ENCODE peak calls at places on chromosomes 16 and 17, in four cellular contexts. J, Z, D and K are unnamed samples. For H3K36me3, the result is how much of the 10 kb centered on the place peaks cover.

GRCh38 chr17:15957608-15958307 is 12.8 kb downstream of the ADORA2B start:
- DNase-seq in J (no peak), Z (no peak), D (no peak), K (no peak)

GRCh38 chr16:4288148-4288921 is 15.5 kb upstream of the TFAP4 start:
- DNase-seq in J (peak), Z (peak), D (peak), K (peak)

GRCh38 chr17:71441098-71441497 is 679.7 kb upstream of the SOX9 start:
- DNase-seq in J (peak), Z (no peak), D (peak), K (no peak)

GRCh38 chr17:77772461-77772897 is 186.0 kb upstream of the TNRC6C start:
- DNase-seq in J (peak), Z (peak), D (peak), K (peak)

GRCh38 chr17:79029327-79030009 is 5.5 kb downstream of the C1QTNF1 start:
- DNase-seq in J (no peak), Z (no peak), D (no peak), K (no peak)

GRCh38 chr17:2025622-2026309 is 632 bp upstream of the RTN4RL1 start:
- DNase-seq in J (peak), Z (peak), D (peak), K (peak)

GRCh38 chr17:31691251-31691905 is 167.7 kb downstream of the COPRS start:
- DNase-seq in J (no peak), Z (no peak), D (no peak), K (no peak)

GRCh38 chr16:75065149-75065807 is 51.3 kb downstream of the LDHD start:
- DNase-seq in J (no peak), Z (peak), D (no peak), K (no peak)

GRCh38 chr17:50766222-50767023 is 895 bp downstream of the ANKRD40CL start:
- DNase-seq in J (no peak), Z (peak), D (no peak), K (no peak)

GRCh38 chr17:48047113-48047740 is 932 bp upstream of the NFE2L1 start:
- DNase-seq in J (peak), Z (peak), D (no peak), K (no peak)

GRCh38 chr16:67082891-67083290 is 26.9 kb upstream of the PHAF1 start:
- DNase-seq in J (no peak), Z (no peak), D (no peak), K (no peak)

GRCh38 chr16:58815188-58815888 is 81.2 kb upstream of the GOT2 start:
- DNase-seq in J (no peak), Z (no peak), D (no peak), K (no peak)

GRCh38 chr17:44438634-44439033 is 49.2 kb upstream of the ITGA2B start:
- DNase-seq in J (peak), Z (peak), D (no peak), K (no peak)

GRCh38 chr17:42240201-42240600 is 36.0 kb downstream of the STAT5B start:
- DNase-seq in J (no peak), Z (no peak), D (no peak), K (no peak)
- H3K27ac ChIP-seq in J (no peak), Z (no peak), D (no peak), K (no peak)

DNA sequence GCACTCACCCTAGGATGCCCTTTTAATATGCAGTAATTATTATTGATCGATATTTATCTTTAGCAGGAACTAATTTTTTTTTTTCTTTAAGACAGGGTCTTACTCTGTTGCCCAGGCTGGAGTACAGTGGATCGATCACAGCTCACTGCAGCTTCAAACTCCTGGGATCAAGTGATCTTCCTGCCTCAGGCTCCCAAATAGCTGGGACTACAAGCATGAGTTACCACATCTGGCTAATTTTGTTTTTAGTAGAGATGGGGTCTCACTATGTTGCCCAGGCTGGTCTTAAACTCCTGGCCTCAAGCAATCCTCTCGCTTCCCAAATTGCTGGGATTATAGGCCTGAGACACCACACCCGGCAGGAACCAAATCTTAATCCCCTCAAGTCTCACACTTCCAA is 29.3 kb downstream of the KIAA0753 start:
- DNase-seq in J (no peak), Z (no peak), D (no peak), K (no peak)
- H3K36me3 ChIP-seq in J (under half), Z (under half), D (under half), K (half or more)

DNA sequence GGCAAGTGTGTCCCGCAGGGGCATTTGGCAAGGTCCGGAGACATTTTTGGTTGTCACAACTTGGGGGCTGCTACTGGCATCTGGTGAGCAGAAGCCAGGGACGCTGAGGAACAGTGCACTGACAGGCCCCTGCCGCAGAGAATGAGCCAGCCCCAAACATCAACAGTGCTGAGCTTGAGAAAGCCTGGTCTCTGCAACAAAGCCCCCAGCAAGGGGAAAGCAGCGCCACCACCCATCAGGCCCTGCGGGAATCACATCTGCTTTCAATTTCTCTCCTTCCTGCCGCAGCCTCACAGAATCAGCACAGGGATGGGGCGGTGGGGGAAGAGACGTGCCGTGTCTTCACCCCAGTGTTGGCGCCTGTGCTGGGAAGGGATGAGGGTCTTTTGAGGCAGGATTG is 14.8 kb upstream of the PRPSAP1 start:
- DNase-seq in J (no peak), Z (no peak), D (no peak), K (no peak)
- H3K4me3 ChIP-seq in J (no peak), Z (no peak), D (no peak), K (no peak)

GRCh38 chr16:78244131-78244899 is 144.9 kb downstream of the WWOX start:
- DNase-seq in J (no peak), Z (peak), D (no peak), K (no peak)

GRCh38 chr16:78237856-78238255 is 138.4 kb downstream of the WWOX start:
- DNase-seq in J (no peak), Z (no peak), D (no peak), K (no peak)

GRCh38 chr16:78237346-78237745 is 137.9 kb downstream of the WWOX start:
- DNase-seq in J (no peak), Z (no peak), D (no peak), K (peak)

GRCh38 chr16:78242231-78242630 is 142.8 kb downstream of the WWOX start:
- DNase-seq in J (no peak), Z (no peak), D (no peak), K (no peak)

GRCh38 chr16:78240459-78241222 is 141.2 kb downstream of the WWOX start:
- DNase-seq in J (no peak), Z (no peak), D (no peak), K (no peak)
- H3K27ac ChIP-seq in J (no peak), Z (no peak), D (no peak), K (no peak)